ENCODE peak calls at places on chromosomes 13 and 19, in seven cellular contexts. G is H9, I is neuronal stem cell, E is mesendoderm, B is trophoblast cell, N is mesenchymal stem cell, S is H1. Z is an unnamed sample.

GRCh38 chr19:57656346-57656745 is 12.4 kb upstream of the ZSCAN4 start:
- DNase-seq in G (no peak), I (no peak), E (no peak), B (peak; percentile 98), N (no peak), S (peak; percentile 8), Z (no peak)

GRCh38 chr13:73090116-73090811 is 31.5 kb downstream of the KLF5 start:
- DNase-seq in G (peak; percentile 87), I (no peak), E (peak; percentile 99), B (peak; percentile 79), N (peak; percentile 83), S (no peak), Z (peak; percentile 91)

GRCh38 chr13:42684226-42684625 is 97.2 kb upstream of the FAM216B start:
- DNase-seq in G (no peak), I (no peak), E (peak; percentile 57), B (peak; percentile 53), N (no peak), S (no peak), Z (no peak)

GRCh38 chr13:29162638-29163037 is 342.5 kb downstream of the MTUS2 start:
- DNase-seq in G (no peak), I (no peak), E (peak; percentile 79), B (peak; percentile 50), N (peak; percentile 69), S (no peak), Z (no peak)

GRCh38 chr19:28103916-28104315 is 1109.0 kb downstream of the UQCRFS1 start:
- DNase-seq in G (no peak), I (peak; percentile 48), E (peak; percentile 89), B (no peak), N (no peak), S (no peak), Z (no peak)

GRCh38 chr19:35977446-35978222 is 17.4 kb upstream of the SDHAF1 start:
- DNase-seq in G (peak; percentile 90), I (no peak), E (peak; percentile 87), B (no peak), N (no peak), S (peak; percentile 86), Z (no peak)

GRCh38 chr19:30854661-30855060 is 482.5 kb downstream of the ZNF536 start:
- DNase-seq in G (no peak), I (no peak), E (no peak), B (no peak), N (no peak), S (peak; percentile 10), Z (no peak)

GRCh38 chr19:44662686-44663085 is 8.6 kb upstream of the CEACAM19 start:
- DNase-seq in G (no peak), I (no peak), E (no peak), B (no peak), N (peak; percentile 56), S (no peak), Z (peak; percentile 31)

GRCh38 chr13:103386341-103386740 is 320.1 kb upstream of the SLC10A2 start:
- DNase-seq in G (no peak), I (no peak), E (peak; percentile 36), B (peak; percentile 25), N (peak; percentile 14), S (no peak), Z (no peak)

DNA sequence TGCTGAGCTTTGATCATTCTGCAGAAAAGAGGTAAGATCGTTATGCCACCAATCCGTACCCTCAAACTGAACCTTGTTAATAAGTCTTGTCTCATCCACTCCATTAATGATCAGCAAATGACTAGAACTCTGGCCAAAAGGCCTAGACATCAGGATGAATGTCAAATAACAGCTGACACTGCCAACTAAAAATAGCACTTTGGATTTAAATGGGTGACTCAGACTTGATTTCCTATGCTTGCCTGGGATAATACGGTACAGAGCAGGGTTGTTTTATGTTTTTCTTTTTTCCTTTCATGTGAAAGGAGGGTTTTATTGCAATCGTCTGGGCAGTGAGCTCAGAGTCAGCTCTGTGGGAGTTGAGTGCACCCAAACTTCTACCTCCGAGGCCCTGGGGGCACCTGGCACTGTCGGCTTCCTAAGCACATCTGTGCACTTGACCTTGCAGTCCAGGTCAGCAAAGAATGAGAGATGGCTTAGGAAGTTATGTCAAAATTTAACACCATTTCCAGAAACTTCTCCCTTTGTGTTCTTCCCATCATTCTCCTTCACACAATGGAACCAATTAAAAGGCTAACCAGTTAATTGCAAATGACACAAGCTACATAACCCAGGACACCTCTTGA is 134.1 kb downstream of the LACC1 start:
- DNase-seq in G (no peak), I (no peak), E (no peak), B (no peak), N (peak; percentile 85), S (no peak), Z (peak; percentile 77)
- H2AK5ac ChIP-seq in G (no peak overlapping the region), I (no peak overlapping the region), E (no peak overlapping the region), B (no peak overlapping the region), N (peak overlapping the region; percentile 68), S (no peak overlapping the region), Z (peak overlapping the region; percentile 29)

GRCh38 chr19:15252398-15253018 is 20.3 kb upstream of the EPHX3 start:
- DNase-seq in G (peak; percentile 44), I (no peak), E (peak; percentile 41), B (no peak), N (no peak), S (peak; percentile 61), Z (peak; percentile 45)
- H3K4me1 ChIP-seq in G (no peaks in the 10 kb centered on the region), I (no peaks in the 10 kb centered on the region), E (no peaks in the 10 kb centered on the region), B (peaks cover 37% of the 10 kb centered on the region), N (peaks cover 52% of the 10 kb centered on the region), S (peaks cover 3% of the 10 kb centered on the region), Z (peaks cover 45% of the 10 kb centered on the region)

GRCh38 chr19:13637664-13638063 is 126.7 kb upstream of the MRI1 start:
- DNase-seq in G (no peak), I (no peak), E (no peak), B (no peak), N (no peak), S (no peak), Z (peak; percentile 88)
- H2AK5ac ChIP-seq in G (no peak overlapping the region), I (no peak overlapping the region), E (no peak overlapping the region), B (no peak overlapping the region), N (no peak overlapping the region), S (no peak overlapping the region), Z (peak overlapping the region; percentile 36)

GRCh38 chr19:39412867-39413268 is 399 bp downstream of the PLEKHG2 start:
- DNase-seq in G (no peak), I (no peak), E (no peak), B (no peak), N (no peak), S (no peak), Z (no peak)

GRCh38 chr19:39411006-39411831 is 1.2 kb upstream of the PLEKHG2 start:
- DNase-seq in G (no peak), I (no peak), E (peak; percentile 42), B (peak; percentile 51), N (peak; percentile 99), S (peak; percentile 52), Z (peak; percentile 68)

GRCh38 chr19:39410620-39411005 is 1.9 kb upstream of the PLEKHG2 start:
- DNase-seq in G (no peak), I (no peak), E (no peak), B (no peak), N (no peak), S (peak; percentile 32), Z (no peak)

GRCh38 chr19:39412100-39412866 is at the start of gene PLEKHG2:
- DNase-seq in G (peak; percentile 99), I (peak; percentile 100), E (peak; percentile 100), B (peak; percentile 100), N (peak; percentile 100), S (peak; percentile 100), Z (peak; percentile 100)

GRCh38 chr19:39411832-39412099 is 703 bp upstream of the PLEKHG2 start:
- DNase-seq in G (peak; percentile 81), I (peak; percentile 89), E (peak; percentile 91), B (peak; percentile 98), N (no peak), S (peak; percentile 87), Z (peak; percentile 92)
- H3K4me1 ChIP-seq in G (peaks cover 4% of the 10 kb centered on the region), I (peaks cover 32% of the 10 kb centered on the region), E (peaks cover 16% of the 10 kb centered on the region), B (peaks cover 30% of the 10 kb centered on the region), N (peaks cover 49% of the 10 kb centered on the region), S (peaks cover 17% of the 10 kb centered on the region), Z (peaks cover 26% of the 10 kb centered on the region)

DNA sequence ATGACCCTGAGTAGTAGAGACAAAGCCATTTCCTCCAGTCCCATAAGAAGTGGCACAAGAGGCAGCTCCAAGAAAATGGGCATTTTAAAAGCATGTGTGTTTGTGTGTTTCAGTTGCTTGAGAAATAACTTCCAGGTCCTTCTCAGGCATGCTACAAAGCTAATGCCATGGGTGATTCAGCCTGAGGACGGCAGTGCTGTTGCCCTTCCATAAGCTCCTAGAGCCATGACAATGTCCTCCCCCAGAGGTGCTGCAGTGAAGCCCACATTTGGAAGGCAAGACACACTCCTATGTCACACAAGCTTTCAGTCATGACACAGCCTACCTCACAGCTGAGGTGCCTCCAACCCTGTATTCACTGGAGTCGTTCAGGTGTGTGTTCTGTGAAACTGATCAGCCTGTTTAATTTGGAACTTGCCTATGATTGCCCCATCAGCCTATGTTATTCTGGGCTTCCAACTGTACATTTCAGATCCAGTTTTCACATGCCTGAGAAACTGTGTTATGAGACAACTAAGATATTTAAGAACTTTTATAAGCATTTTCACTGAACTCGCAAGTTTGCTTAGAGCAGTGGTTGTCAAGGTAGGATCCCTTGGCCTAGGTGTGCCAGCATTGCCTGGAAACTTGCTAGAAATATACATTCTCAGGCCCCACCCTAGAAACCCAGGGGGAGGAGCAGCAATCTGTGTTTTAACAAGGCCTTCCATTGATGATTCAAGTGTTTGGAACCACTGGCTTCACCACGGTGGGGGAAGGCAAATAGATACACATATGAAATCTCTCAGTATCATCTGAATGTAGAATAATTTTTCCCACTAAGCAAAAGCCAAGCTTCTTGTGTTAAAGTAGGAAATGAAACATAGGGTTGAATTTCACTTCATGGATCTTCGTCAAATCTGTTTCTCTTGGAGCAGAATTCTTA is 213.4 kb downstream of the FOXO1 start:
- DNase-seq in G (no peak), I (no peak), E (no peak), B (peak; percentile 74), N (no peak), S (no peak), Z (peak; percentile 8)
- H2AK5ac ChIP-seq in G (no peak overlapping the region), I (no peak overlapping the region), E (no peak overlapping the region), B (peak overlapping the region; percentile 90), N (no peak overlapping the region), S (no peak overlapping the region), Z (no peak overlapping the region)

DNA sequence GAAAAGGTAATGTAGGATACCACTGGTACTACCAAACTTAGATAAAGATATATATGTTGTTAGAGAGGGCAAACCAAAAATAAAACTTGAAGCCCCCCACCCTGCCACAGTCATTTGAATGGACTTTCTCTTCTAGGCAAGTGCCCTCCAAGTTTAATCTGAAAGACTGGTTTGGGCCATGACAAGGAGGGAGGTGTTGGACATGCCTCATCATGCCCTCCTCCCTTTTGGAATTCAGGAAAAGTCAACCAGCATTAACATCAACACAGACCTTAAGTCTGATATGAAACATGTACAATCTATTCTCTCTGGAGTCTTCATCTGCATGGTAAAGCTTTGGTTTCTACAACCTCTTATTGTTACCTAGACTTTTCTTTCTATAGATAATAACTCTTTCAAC is 46.3 kb upstream of the GPR12 start:
- DNase-seq in G (no peak), I (no peak), E (no peak), B (no peak), N (no peak), S (no peak), Z (no peak)
- H3K4me1 ChIP-seq in G (peaks cover 3% of the 10 kb centered on the region), I (no peaks in the 10 kb centered on the region), E (no peaks in the 10 kb centered on the region), B (no peaks in the 10 kb centered on the region), N (no peaks in the 10 kb centered on the region), S (peaks cover 3% of the 10 kb centered on the region), Z (no peaks in the 10 kb centered on the region)

GRCh38 chr13:113605866-113606438 is 21.4 kb downstream of the TFDP1 start:
- DNase-seq in G (no peak), I (no peak), E (no peak), B (no peak), N (no peak), S (no peak), Z (no peak)
- H2AK5ac ChIP-seq in G (no peak overlapping the region), I (no peak overlapping the region), E (no peak overlapping the region), B (no peak overlapping the region), N (no peak overlapping the region), S (no peak overlapping the region), Z (no peak overlapping the region)

Z was measured in IMR-90.